ENCODE peak calls at places on chromosomes 13 and 19, in six cellular contexts. X, W, I, P, Y and J are unnamed samples.

GRCh38 chr19:964116-964520 is 20.0 kb upstream of the WDR18 start:
- DNase-seq in X (no peak), W (no peak), I (no peak), P (no peak), Y (no peak), J (no peak)

GRCh38 chr13:21304256-21304655 is 127.8 kb downstream of the MRPL57 start:
- DNase-seq in X (no peak), W (no peak), I (no peak), P (no peak), Y (no peak), J (no peak)

GRCh38 chr19:11422163-11423068 is 3.3 kb upstream of the RGL3 start:
- DNase-seq in X (peak), W (peak), I (peak), P (no peak), Y (peak), J (no peak)

GRCh38 chr13:48770372-48770771 is 116.6 kb downstream of the CYSLTR2 start:
- DNase-seq in X (no peak), W (no peak), I (no peak), P (no peak), Y (no peak), J (no peak)

GRCh38 chr13:34352958-34353357 is 535.0 kb downstream of the RFC3 start:
- DNase-seq in X (no peak), W (no peak), I (no peak), P (no peak), Y (no peak), J (no peak)

GRCh38 chr13:32969516-32969941 is 46.7 kb upstream of the KL start:
- DNase-seq in X (no peak), W (no peak), I (peak), P (no peak), Y (no peak), J (no peak)

GRCh38 chr19:3695986-3696659 is 4.1 kb downstream of the PIP5K1C start:
- DNase-seq in X (peak), W (no peak), I (no peak), P (no peak), Y (no peak), J (no peak)

GRCh38 chr19:16702123-16702522 is 17.5 kb upstream of the NWD1 start:
- DNase-seq in X (no peak), W (peak), I (peak), P (no peak), Y (no peak), J (no peak)